ENCODE peak calls at places on chromosomes 16 and 17, in five cellular contexts. G is WERI-Rb-1, Q is AG04450, E is NCI-H1092, S is progenitor cell of endocrine pancreas. C is an unnamed sample.

GRCh38 chr16:47592232-47592631 is 131.1 kb downstream of the PHKB start:
- DNase-seq in G (peak), Q (no peak), E (no peak), S (no peak), C (no peak)

GRCh38 chr17:18205861-18206260 is 19.6 kb upstream of the LLGL1 start:
- DNase-seq in G (no peak), Q (no peak), E (no peak), S (no peak), C (no peak)

GRCh38 chr17:82931696-82932060 is 91.9 kb upstream of the ZNF750 start:
- DNase-seq in G (no peak), Q (peak), E (no peak), S (no peak), C (no peak)

GRCh38 chr17:18033442-18034099 is 5.4 kb downstream of the ATPAF2 start:
- DNase-seq in G (peak), Q (peak), E (peak), S (no peak), C (peak)

GRCh38 chr16:72094266-72094610 is 591 bp downstream of the DHX38 start:
- DNase-seq in G (no peak), Q (no peak), E (no peak), S (no peak), C (no peak)

GRCh38 chr16:2142942-2143868 is 5.2 kb upstream of the RAB26 start:
- DNase-seq in G (no peak), Q (no peak), E (no peak), S (no peak), C (no peak)

GRCh38 chr17:11506635-11507034 is 91.6 kb upstream of the DNAH9 start:
- DNase-seq in G (no peak), Q (no peak), E (no peak), S (peak), C (no peak)

GRCh38 chr17:68812876-68813584 is 142.2 kb downstream of the ABCA8 start:
- DNase-seq in G (no peak), Q (no peak), E (no peak), S (no peak), C (no peak)

GRCh38 chr16:4317471-4318170 is 1.8 kb downstream of the GLIS2 start:
- DNase-seq in G (no peak), Q (no peak), E (no peak), S (no peak), C (no peak)

GRCh38 chr16:57941016-57941656 is 29.8 kb downstream of the CNGB1 start:
- DNase-seq in G (no peak), Q (no peak), E (peak), S (no peak), C (no peak)

GRCh38 chr17:4743216-4743615 is 3.5 kb upstream of the CXCL16 start:
- DNase-seq in G (no peak), Q (no peak), E (no peak), S (no peak), C (no peak)

GRCh38 chr17:48751172-48751571 is 22.6 kb upstream of the HOXB13 start:
- DNase-seq in G (peak), Q (no peak), E (no peak), S (no peak), C (no peak)

GRCh38 chr17:7438050-7438614 is 1.2 kb upstream of the FGF11 start:
- DNase-seq in G (peak), Q (no peak), E (no peak), S (no peak), C (no peak)

GRCh38 chr17:14125518-14126125 is 56.3 kb downstream of the COX10 start:
- DNase-seq in G (no peak), Q (no peak), E (no peak), S (no peak), C (no peak)

GRCh38 chr17:17783825-17784598 is 52.8 kb downstream of the SREBF1 start:
- DNase-seq in G (peak), Q (no peak), E (peak), S (no peak), C (no peak)

GRCh38 chr16:87263418-87264052 is 53.7 kb downstream of the C16orf95 start:
- DNase-seq in G (no peak), Q (no peak), E (no peak), S (no peak), C (no peak)

GRCh38 chr17:5793899-5794298 is 209.6 kb upstream of the NLRP1 start:
- DNase-seq in G (peak), Q (no peak), E (no peak), S (no peak), C (no peak)

GRCh38 chr17:33482636-33483035 is 189.5 kb upstream of the ASIC2 start:
- DNase-seq in G (no peak), Q (no peak), E (no peak), S (no peak), C (no peak)

GRCh38 chr16:19963306-19963705 is 78.7 kb upstream of the GPRC5B start:
- DNase-seq in G (no peak), Q (no peak), E (peak), S (no peak), C (no peak)

GRCh38 chr16:3112058-3112880 is at the start of gene ZNF205:
- DNase-seq in G (peak), Q (no peak), E (peak), S (peak), C (peak)

GRCh38 chr16:71514476-71514875 is 11.8 kb upstream of the CHST4 start:
- DNase-seq in G (peak), Q (no peak), E (no peak), S (no peak), C (no peak)

C was measured in HEK293T.